ENCODE peak calls at places on chromosomes 6 and 20, in six cellular contexts. One of them, this sample, is unnamed.

GRCh38 chr20:37282558-37282957 is 6.9 kb upstream of the MANBAL start:
- DNase-seq in T follicular helper cell: no peak
- DNase-seq in putamen: no peak
- DNase-seq in WERI-Rb-1: peak; percentile 26
- DNase-seq in colonic mucosa: no peak
- DNase-seq in fibroblast of the aortic adventitia: peak; percentile 88
- DNase-seq in this sample: peak; percentile 89

GRCh38 chr20:2237059-2237458 is 58.7 kb upstream of the TGM3 start:
- DNase-seq in WERI-Rb-1: no peak
- DNase-seq in T follicular helper cell: no peak
- DNase-seq in fibroblast of the aortic adventitia: peak; percentile 97
- DNase-seq in putamen: no peak
- DNase-seq in colonic mucosa: peak; percentile 39
- DNase-seq in this sample: peak; percentile 94

GRCh38 chr6:148700047-148700712 is 46.6 kb upstream of the UST start:
- DNase-seq in putamen: no peak
- DNase-seq in T follicular helper cell: no peak
- DNase-seq in fibroblast of the aortic adventitia: peak; percentile 87
- DNase-seq in colonic mucosa: no peak
- DNase-seq in WERI-Rb-1: no peak
- DNase-seq in this sample: peak; percentile 70

GRCh38 chr6:31299947-31300346 is 28.1 kb upstream of the HLA-C start:
- DNase-seq in fibroblast of the aortic adventitia: no peak
- DNase-seq in T follicular helper cell: no peak
- DNase-seq in putamen: no peak
- DNase-seq in WERI-Rb-1: no peak
- DNase-seq in colonic mucosa: no peak
- DNase-seq in this sample: no peak

GRCh38 chr6:106439459-106439858 is 78.9 kb downstream of the CRYBG1 start:
- DNase-seq in fibroblast of the aortic adventitia: no peak
- DNase-seq in putamen: no peak
- DNase-seq in colonic mucosa: no peak
- DNase-seq in WERI-Rb-1: no peak
- DNase-seq in T follicular helper cell: no peak
- DNase-seq in this sample: no peak

GRCh38 chr6:107768044-107768443 is 56.1 kb downstream of the SCML4 start:
- DNase-seq in colonic mucosa: no peak
- DNase-seq in fibroblast of the aortic adventitia: no peak
- DNase-seq in T follicular helper cell: no peak
- DNase-seq in WERI-Rb-1: no peak
- DNase-seq in putamen: no peak
- DNase-seq in this sample: no peak

GRCh38 chr6:163415176-163415619 is 680 bp downstream of the QKI start:
- DNase-seq in putamen: no peak
- DNase-seq in WERI-Rb-1: peak; percentile 27
- DNase-seq in T follicular helper cell: no peak
- DNase-seq in fibroblast of the aortic adventitia: no peak
- DNase-seq in colonic mucosa: no peak
- DNase-seq in this sample: no peak

GRCh38 chr6:73798592-73798991 is 102.6 kb downstream of the CD109 start:
- DNase-seq in putamen: peak; percentile 64
- DNase-seq in fibroblast of the aortic adventitia: peak; percentile 96
- DNase-seq in T follicular helper cell: no peak
- DNase-seq in colonic mucosa: peak; percentile 19
- DNase-seq in WERI-Rb-1: no peak
- DNase-seq in this sample: peak; percentile 87

GRCh38 chr6:15017251-15017650 is 228.6 kb upstream of the JARID2 start:
- DNase-seq in putamen: no peak
- DNase-seq in T follicular helper cell: no peak
- DNase-seq in fibroblast of the aortic adventitia: peak; percentile 4
- DNase-seq in colonic mucosa: no peak
- DNase-seq in WERI-Rb-1: no peak
- DNase-seq in this sample: peak; percentile 33

GRCh38 chr6:107645740-107646139 is 155.8 kb downstream of the SOBP start:
- DNase-seq in colonic mucosa: no peak
- DNase-seq in WERI-Rb-1: no peak
- DNase-seq in putamen: no peak
- DNase-seq in fibroblast of the aortic adventitia: no peak
- DNase-seq in T follicular helper cell: no peak
- DNase-seq in this sample: no peak

GRCh38 chr20:62129731-62130531 is 7.7 kb downstream of the LSM14B start:
- DNase-seq in T follicular helper cell: no peak
- DNase-seq in WERI-Rb-1: no peak
- DNase-seq in fibroblast of the aortic adventitia: no peak
- DNase-seq in putamen: no peak
- DNase-seq in colonic mucosa: no peak
- DNase-seq in this sample: no peak

GRCh38 chr6:21005816-21006553 is 471.7 kb downstream of the CDKAL1 start:
- DNase-seq in WERI-Rb-1: no peak
- DNase-seq in colonic mucosa: no peak
- DNase-seq in putamen: no peak
- DNase-seq in T follicular helper cell: no peak
- DNase-seq in fibroblast of the aortic adventitia: peak; percentile 90
- DNase-seq in this sample: peak; percentile 70

GRCh38 chr20:33211817-33212424 is 5.2 kb upstream of the BPIFA3 start:
- DNase-seq in colonic mucosa: peak; percentile 26
- DNase-seq in putamen: peak; percentile 18
- DNase-seq in T follicular helper cell: no peak
- DNase-seq in WERI-Rb-1: peak; percentile 88
- DNase-seq in fibroblast of the aortic adventitia: peak; percentile 18
- DNase-seq in this sample: peak; percentile 22

GRCh38 chr6:135972586-135972985 is 121.1 kb downstream of the PDE7B start:
- DNase-seq in T follicular helper cell: no peak
- DNase-seq in colonic mucosa: no peak
- DNase-seq in putamen: no peak
- DNase-seq in WERI-Rb-1: no peak
- DNase-seq in fibroblast of the aortic adventitia: no peak
- DNase-seq in this sample: no peak

GRCh38 chr6:30821862-30822784 is 62.2 kb upstream of the DDR1 start:
- DNase-seq in T follicular helper cell: no peak
- DNase-seq in putamen: no peak
- DNase-seq in fibroblast of the aortic adventitia: peak; percentile 65
- DNase-seq in WERI-Rb-1: no peak
- DNase-seq in colonic mucosa: no peak
- DNase-seq in this sample: peak; percentile 71

GRCh38 chr6:170291271-170292110 is 613 bp upstream of the DLL1 start:
- DNase-seq in fibroblast of the aortic adventitia: no peak
- DNase-seq in WERI-Rb-1: peak; percentile 58
- DNase-seq in putamen: peak; percentile 85
- DNase-seq in T follicular helper cell: peak; percentile 37
- DNase-seq in colonic mucosa: peak; percentile 75
- DNase-seq in this sample: peak; percentile 60

GRCh38 chr6:161318456-161318855 is 44.6 kb upstream of the AGPAT4 start:
- DNase-seq in putamen: peak; percentile 90
- DNase-seq in fibroblast of the aortic adventitia: no peak
- DNase-seq in T follicular helper cell: no peak
- DNase-seq in WERI-Rb-1: no peak
- DNase-seq in colonic mucosa: no peak
- DNase-seq in this sample: no peak

GRCh38 chr6:163260111-163260895 is 154.2 kb upstream of the QKI start:
- DNase-seq in WERI-Rb-1: no peak
- DNase-seq in putamen: peak; percentile 86
- DNase-seq in colonic mucosa: no peak
- DNase-seq in fibroblast of the aortic adventitia: peak; percentile 3
- DNase-seq in T follicular helper cell: no peak
- DNase-seq in this sample: peak; percentile 4

GRCh38 chr6:119672725-119673124 is 323.2 kb upstream of the MAN1A1 start:
- DNase-seq in putamen: no peak
- DNase-seq in T follicular helper cell: no peak
- DNase-seq in colonic mucosa: no peak
- DNase-seq in WERI-Rb-1: peak; percentile 53
- DNase-seq in fibroblast of the aortic adventitia: no peak
- DNase-seq in this sample: no peak

GRCh38 chr20:3655032-3655405 is 8.2 kb downstream of the GFRA4 start:
- DNase-seq in fibroblast of the aortic adventitia: no peak
- DNase-seq in putamen: no peak
- DNase-seq in WERI-Rb-1: no peak
- DNase-seq in T follicular helper cell: no peak
- DNase-seq in colonic mucosa: no peak
- DNase-seq in this sample: no peak

GRCh38 chr6:42659806-42660205 is 62.6 kb downstream of the PRPH2 start:
- DNase-seq in WERI-Rb-1: no peak
- DNase-seq in T follicular helper cell: no peak
- DNase-seq in colonic mucosa: no peak
- DNase-seq in fibroblast of the aortic adventitia: no peak
- DNase-seq in putamen: no peak
- DNase-seq in this sample: no peak

GRCh38 chr6:12051861-12052368 is 39.8 kb downstream of the HIVEP1 start:
- DNase-seq in colonic mucosa: no peak
- DNase-seq in WERI-Rb-1: no peak
- DNase-seq in fibroblast of the aortic adventitia: no peak
- DNase-seq in putamen: no peak
- DNase-seq in T follicular helper cell: peak; percentile 50
- DNase-seq in this sample: peak; percentile 18

GRCh38 chr6:134437376-134437775 is 119.5 kb upstream of the SGK1 start:
- DNase-seq in putamen: no peak
- DNase-seq in fibroblast of the aortic adventitia: peak; percentile 34
- DNase-seq in colonic mucosa: no peak
- DNase-seq in WERI-Rb-1: no peak
- DNase-seq in T follicular helper cell: no peak
- DNase-seq in this sample: no peak

GRCh38 chr6:157635388-157636244 is 187.4 kb upstream of the SNX9 start:
- DNase-seq in fibroblast of the aortic adventitia: no peak
- DNase-seq in T follicular helper cell: no peak
- DNase-seq in putamen: no peak
- DNase-seq in WERI-Rb-1: no peak
- DNase-seq in colonic mucosa: no peak
- DNase-seq in this sample: no peak

GRCh38 chr6:164133095-164133494 is 718.6 kb downstream of the QKI start:
- DNase-seq in T follicular helper cell: no peak
- DNase-seq in WERI-Rb-1: no peak
- DNase-seq in putamen: no peak
- DNase-seq in fibroblast of the aortic adventitia: no peak
- DNase-seq in colonic mucosa: no peak
- DNase-seq in this sample: no peak

GRCh38 chr20:41697861-41698559 is 79.8 kb upstream of the CHD6 start:
- DNase-seq in WERI-Rb-1: peak; percentile 16
- DNase-seq in putamen: no peak
- DNase-seq in colonic mucosa: peak; percentile 23
- DNase-seq in T follicular helper cell: no peak
- DNase-seq in fibroblast of the aortic adventitia: peak; percentile 62
- DNase-seq in this sample: peak; percentile 78

GRCh38 chr6:100462396-100462795 is 2.3 kb downstream of the SIM1 start:
- DNase-seq in putamen: no peak
- DNase-seq in T follicular helper cell: no peak
- DNase-seq in fibroblast of the aortic adventitia: no peak
- DNase-seq in colonic mucosa: no peak
- DNase-seq in WERI-Rb-1: no peak
- DNase-seq in this sample: no peak

GRCh38 chr20:14223806-14224205 is 113.6 kb downstream of the FLRT3 start:
- DNase-seq in fibroblast of the aortic adventitia: no peak
- DNase-seq in WERI-Rb-1: peak; percentile 15
- DNase-seq in T follicular helper cell: no peak
- DNase-seq in colonic mucosa: no peak
- DNase-seq in putamen: no peak
- DNase-seq in this sample: no peak

GRCh38 chr6:83735461-83735860 is 26.6 kb upstream of the SNAP91 start:
- DNase-seq in putamen: no peak
- DNase-seq in colonic mucosa: no peak
- DNase-seq in fibroblast of the aortic adventitia: no peak
- DNase-seq in WERI-Rb-1: no peak
- DNase-seq in T follicular helper cell: no peak
- DNase-seq in this sample: no peak

GRCh38 chr20:44251284-44251683 is 4.2 kb downstream of the GDAP1L1 start:
- DNase-seq in colonic mucosa: no peak
- DNase-seq in putamen: no peak
- DNase-seq in fibroblast of the aortic adventitia: no peak
- DNase-seq in T follicular helper cell: no peak
- DNase-seq in WERI-Rb-1: no peak
- DNase-seq in this sample: no peak

GRCh38 chr20:45392733-45393132 is 14.6 kb upstream of the TP53TG5 start:
- DNase-seq in fibroblast of the aortic adventitia: no peak
- DNase-seq in putamen: peak; percentile 70
- DNase-seq in WERI-Rb-1: no peak
- DNase-seq in colonic mucosa: no peak
- DNase-seq in T follicular helper cell: no peak
- DNase-seq in this sample: no peak

GRCh38 chr20:48040491-48040890 is 255.2 kb upstream of the SULF2 start:
- DNase-seq in fibroblast of the aortic adventitia: no peak
- DNase-seq in putamen: no peak
- DNase-seq in colonic mucosa: no peak
- DNase-seq in T follicular helper cell: no peak
- DNase-seq in WERI-Rb-1: no peak
- DNase-seq in this sample: no peak

GRCh38 chr6:44486002-44486421 is 98.5 kb downstream of the CDC5L start:
- DNase-seq in colonic mucosa: no peak
- DNase-seq in T follicular helper cell: no peak
- DNase-seq in WERI-Rb-1: no peak
- DNase-seq in fibroblast of the aortic adventitia: no peak
- DNase-seq in putamen: no peak
- DNase-seq in this sample: no peak

GRCh38 chr6:143449731-143450452 is 603 bp downstream of the ADAT2 start:
- DNase-seq in putamen: peak; percentile 34
- DNase-seq in fibroblast of the aortic adventitia: peak; percentile 38
- DNase-seq in colonic mucosa: peak; percentile 58
- DNase-seq in T follicular helper cell: peak; percentile 21
- DNase-seq in WERI-Rb-1: peak; percentile 44
- DNase-seq in this sample: peak; percentile 19

This sample was measured in adipocyte.